ENCODE peak calls at places on chromosomes 11 and 22, in six cellular contexts. A is cardiac muscle cell, Y is T follicular helper cell, V is heart right ventricle, Q is breast epithelium, I is globus pallidus. W is an unnamed sample.
A peak's percentile ranks its signal among the peaks of the same experiment; 100 is the strongest.

GRCh38 chr11:68659158-68659921 is 25.0 kb upstream of the GAL start:
- DNase-seq in A (no peak), Y (no peak), V (peak; percentile 70), Q (peak; percentile 85), I (peak; percentile 9), W (peak; percentile 80)

GRCh38 chr11:67732045-67732787 is 57.8 kb upstream of the ALDH3B2 start:
- DNase-seq in A (peak; percentile 46), Y (peak; percentile 31), V (no peak), Q (peak; percentile 37), I (peak; percentile 5), W (no peak)

GRCh38 chr22:30182365-30182764 is 64.2 kb downstream of the LIF start:
- DNase-seq in A (no peak), Y (no peak), V (no peak), Q (no peak), I (no peak), W (no peak)

GRCh38 chr11:72598901-72599300 is 75.3 kb downstream of the PDE2A start:
- DNase-seq in A (peak; percentile 61), Y (no peak), V (peak; percentile 55), Q (no peak), I (peak; percentile 23), W (peak; percentile 51)

GRCh38 chr11:1761857-1762536 is 1.7 kb downstream of the CTSD start:
- DNase-seq in A (no peak), Y (no peak), V (no peak), Q (no peak), I (no peak), W (no peak)

GRCh38 chr22:21568207-21569075 is 927 bp downstream of the UBE2L3 start:
- DNase-seq in A (peak; percentile 64), Y (no peak), V (no peak), Q (no peak), I (no peak), W (no peak)

GRCh38 chr11:115054541-115055538 is 376.5 kb downstream of the NXPE2 start:
- DNase-seq in A (no peak), Y (no peak), V (peak; percentile 44), Q (peak; percentile 37), I (no peak), W (peak; percentile 75)

GRCh38 chr11:72239849-72240460 is 4.0 kb downstream of the PHOX2A start:
- DNase-seq in A (peak; percentile 57), Y (no peak), V (peak; percentile 70), Q (no peak), I (no peak), W (peak; percentile 72)

GRCh38 chr22:38793721-38794466 is at the start of gene DNAL4:
- DNase-seq in A (peak; percentile 98), Y (peak; percentile 87), V (peak; percentile 89), Q (peak; percentile 98), I (peak; percentile 99), W (peak; percentile 93)

GRCh38 chr22:24423519-24424000 is 3.8 kb upstream of the ADORA2A start:
- DNase-seq in A (peak; percentile 74), Y (peak; percentile 40), V (peak; percentile 75), Q (no peak), I (no peak), W (peak; percentile 88)

GRCh38 chr11:69310934-69311766 is 17.2 kb downstream of the MYEOV start:
- DNase-seq in A (no peak), Y (no peak), V (no peak), Q (no peak), I (no peak), W (no peak)

W was measured in heart left ventricle.